ENCODE peak calls at places on chromosomes 4 and X, in seven cellular contexts. O is PC-9, M is pancreas, K is astrocyte, G is colonic mucosa, Y is AG09309, Z is psoas muscle. B is an unnamed sample.

GRCh38 chr4:2672700-2673099 is 83.4 kb downstream of the TNIP2 start:
- DNase-seq in O (no peak), M (no peak), K (no peak), G (no peak), Y (no peak), Z (no peak), B (no peak)

GRCh38 chr4:88110826-88111225 is 47.6 kb downstream of the ABCG2 start:
- DNase-seq in O (no peak), M (no peak), K (peak; percentile 13), G (no peak), Y (no peak), Z (no peak), B (no peak)

GRCh38 chr4:2295535-2296442 is 33.9 kb upstream of the MXD4 start:
- DNase-seq in O (no peak), M (no peak), K (no peak), G (no peak), Y (no peak), Z (no peak), B (no peak)

GRCh38 chr4:7166981-7167700 is 25.2 kb upstream of the SORCS2 start:
- DNase-seq in O (no peak), M (peak; percentile 63), K (no peak), G (no peak), Y (no peak), Z (peak; percentile 38), B (no peak)

GRCh38 chrX:14832151-14832550 is 40.7 kb downstream of the FANCB start:
- DNase-seq in O (no peak), M (no peak), K (peak; percentile 62), G (no peak), Y (no peak), Z (no peak), B (peak; percentile 54)

GRCh38 chrX:130754353-130754752 is 148.7 kb downstream of the ENOX2 start:
- DNase-seq in O (no peak), M (no peak), K (no peak), G (no peak), Y (no peak), Z (no peak), B (no peak)

GRCh38 chrX:23634181-23634580 is 33.1 kb upstream of the PRDX4 start:
- DNase-seq in O (no peak), M (no peak), K (no peak), G (no peak), Y (no peak), Z (no peak), B (no peak)

GRCh38 chrX:154046262-154046771 is 26.6 kb upstream of the IRAK1 start:
- DNase-seq in O (no peak), M (no peak), K (peak; percentile 86), G (no peak), Y (peak; percentile 58), Z (no peak), B (peak; percentile 87)

GRCh38 chrX:149495573-149496071 is 9.5 kb downstream of the IDS start:
- DNase-seq in O (peak; percentile 85), M (no peak), K (peak; percentile 83), G (no peak), Y (peak; percentile 39), Z (no peak), B (peak; percentile 79)

GRCh38 chr4:29853843-29854242 is 866.3 kb upstream of the PCDH7 start:
- DNase-seq in O (no peak), M (no peak), K (no peak), G (no peak), Y (no peak), Z (no peak), B (no peak)

GRCh38 chr4:185304944-185305690 is 90.6 kb downstream of the LRP2BP start:
- DNase-seq in O (no peak), M (no peak), K (no peak), G (no peak), Y (no peak), Z (no peak), B (no peak)

GRCh38 chr4:104451573-104451972 is 43.1 kb downstream of the CXXC4 start:
- DNase-seq in O (no peak), M (no peak), K (peak; percentile 3), G (no peak), Y (no peak), Z (no peak), B (no peak)
- TF ChIP-seq CTCF in O (no peak), M (no peak), K (peak; percentile 29), G (no peak), Y (no peak), Z (peak; percentile 14), B (no peak)

DNA sequence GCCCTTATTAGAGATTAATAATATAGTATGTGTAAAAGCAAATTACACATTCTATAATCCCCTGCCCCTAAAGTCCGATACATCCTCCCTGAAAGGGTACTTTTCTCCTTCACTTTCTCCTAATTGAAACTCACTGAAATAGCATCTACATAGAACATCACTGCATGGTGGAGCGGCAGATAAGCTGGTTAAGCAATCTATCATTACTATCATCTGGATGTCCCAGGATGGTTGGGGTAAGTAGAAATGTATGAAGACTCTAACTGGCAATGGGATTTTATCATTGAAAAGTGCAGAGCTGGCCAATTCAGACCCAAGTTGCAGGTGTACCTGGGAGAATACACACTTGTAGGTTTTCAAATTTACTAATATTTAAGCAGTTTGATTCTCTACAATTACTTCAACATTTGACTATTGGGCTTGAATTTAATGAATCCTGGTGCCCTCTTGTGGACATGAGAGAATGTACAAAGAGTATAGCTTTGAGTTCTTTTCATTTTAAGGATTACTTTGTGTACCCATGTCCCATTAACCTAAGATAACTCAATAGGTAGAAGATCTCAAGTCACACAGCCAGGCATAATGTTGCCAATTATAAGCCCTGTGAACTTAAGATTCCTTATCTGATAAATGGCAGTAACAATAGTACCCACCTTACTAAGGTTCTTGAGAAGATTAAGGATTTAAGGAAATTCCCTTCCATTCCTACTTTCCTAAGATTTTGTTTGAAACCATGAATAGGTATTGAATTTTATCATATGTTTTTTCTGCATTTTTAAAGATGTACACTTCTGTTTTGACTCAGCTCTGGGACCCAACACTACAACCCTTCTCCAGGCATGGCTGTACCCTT is 69.8 kb downstream of the SHROOM3 start:
- DNase-seq in O (no peak), M (no peak), K (peak; percentile 40), G (no peak), Y (peak; percentile 25), Z (no peak), B (peak; percentile 60)
- H3K4me3 ChIP-seq in O (no peak overlapping the region), M (no peak overlapping the region), K (no peak overlapping the region), G (no peak overlapping the region), Y (no peak overlapping the region), Z (no peak overlapping the region), B (no peak overlapping the region)

GRCh38 chr4:56909083-56909981 is 1.6 kb downstream of the REST start:
- DNase-seq in O (peak; percentile 21), M (peak; percentile 79), K (peak; percentile 48), G (no peak), Y (no peak), Z (peak; percentile 73), B (peak; percentile 56)
- TF ChIP-seq CTCF in O (no peak), M (no peak), K (no peak), G (no peak), Y (no peak), Z (no peak), B (no peak)

GRCh38 chrX:74246524-74246923 is 57.5 kb upstream of the ZCCHC13 start:
- DNase-seq in O (no peak), M (no peak), K (no peak), G (no peak), Y (no peak), Z (no peak), B (peak; percentile 32)

GRCh38 chrX:74251006-74251930 is 52.7 kb upstream of the ZCCHC13 start:
- DNase-seq in O (peak; percentile 10), M (no peak), K (peak; percentile 56), G (peak; percentile 61), Y (peak; percentile 55), Z (no peak), B (peak; percentile 87)

GRCh38 chrX:74248889-74249288 is 55.1 kb upstream of the ZCCHC13 start:
- DNase-seq in O (peak; percentile 17), M (no peak), K (no peak), G (peak; percentile 48), Y (no peak), Z (no peak), B (peak; percentile 8)

GRCh38 chrX:74250574-74250973 is 53.4 kb upstream of the ZCCHC13 start:
- DNase-seq in O (no peak), M (no peak), K (no peak), G (no peak), Y (no peak), Z (no peak), B (no peak)

GRCh38 chrX:74249963-74250362 is 54.0 kb upstream of the ZCCHC13 start:
- DNase-seq in O (no peak), M (no peak), K (no peak), G (peak; percentile 20), Y (no peak), Z (no peak), B (no peak)
- H3K4me3 ChIP-seq in O (no peak overlapping the region), M (no peak overlapping the region), K (no peak overlapping the region), G (no peak overlapping the region), Y (no peak overlapping the region), Z (no peak overlapping the region), B (no peak overlapping the region)

DNA sequence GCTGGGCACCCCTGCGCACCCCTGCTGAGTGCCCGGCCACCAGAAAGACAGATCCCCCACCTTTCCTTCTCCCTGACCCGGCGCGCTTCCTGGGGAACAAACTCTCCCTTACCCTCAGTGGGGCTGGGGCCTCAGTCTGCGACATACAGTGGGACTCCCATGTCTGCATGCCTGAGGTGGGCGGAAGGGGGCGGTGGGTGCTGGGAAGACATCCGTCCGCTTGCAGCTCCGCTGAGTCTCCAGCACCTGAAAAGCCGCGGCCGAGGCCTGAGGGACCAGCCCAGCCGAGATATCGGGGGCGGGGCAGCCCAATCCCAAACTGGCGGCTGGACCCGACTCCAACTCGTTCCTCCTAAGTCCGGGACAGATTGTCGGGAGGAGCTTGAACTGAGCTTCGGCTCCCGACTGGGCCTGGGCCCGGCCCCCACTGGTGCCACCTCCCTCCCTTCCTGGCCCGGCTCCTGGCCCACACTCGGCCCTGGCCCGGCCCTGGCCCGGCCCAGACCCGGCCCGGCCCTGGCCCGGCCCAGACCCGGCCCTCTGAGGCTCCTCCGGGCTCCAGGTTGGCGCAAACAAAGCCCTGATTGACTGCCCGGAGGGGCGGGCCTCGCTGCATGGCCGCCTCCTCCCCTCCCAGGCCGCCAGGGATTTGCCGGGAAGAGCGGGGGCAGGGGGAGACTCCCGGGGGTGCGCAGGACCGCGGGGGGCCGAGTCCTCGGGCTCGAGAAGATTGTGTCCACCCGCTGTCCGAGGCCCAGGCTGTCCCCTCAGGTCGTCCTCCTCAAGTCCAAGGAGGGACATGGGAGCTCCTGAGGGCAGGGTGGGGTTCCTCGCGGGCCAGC is 878 bp upstream of the SLC16A2 start:
- DNase-seq in O (peak; percentile 1), M (peak; percentile 87), K (peak; percentile 54), G (peak; percentile 51), Y (peak; percentile 27), Z (peak; percentile 82), B (peak; percentile 76)
- TF ChIP-seq CTCF in O (no peak), M (no peak), K (no peak), G (no peak), Y (no peak), Z (no peak), B (no peak)

GRCh38 chrX:118231464-118231863 is 114.4 kb upstream of the WDR44 start:
- DNase-seq in O (no peak), M (no peak), K (peak; percentile 75), G (no peak), Y (no peak), Z (no peak), B (peak; percentile 5)
- H3K4me3 ChIP-seq in O (no peak overlapping the region), M (no peak overlapping the region), K (no peak overlapping the region), G (no peak overlapping the region), Y (no peak overlapping the region), Z (no peak overlapping the region), B (no peak overlapping the region)

DNA sequence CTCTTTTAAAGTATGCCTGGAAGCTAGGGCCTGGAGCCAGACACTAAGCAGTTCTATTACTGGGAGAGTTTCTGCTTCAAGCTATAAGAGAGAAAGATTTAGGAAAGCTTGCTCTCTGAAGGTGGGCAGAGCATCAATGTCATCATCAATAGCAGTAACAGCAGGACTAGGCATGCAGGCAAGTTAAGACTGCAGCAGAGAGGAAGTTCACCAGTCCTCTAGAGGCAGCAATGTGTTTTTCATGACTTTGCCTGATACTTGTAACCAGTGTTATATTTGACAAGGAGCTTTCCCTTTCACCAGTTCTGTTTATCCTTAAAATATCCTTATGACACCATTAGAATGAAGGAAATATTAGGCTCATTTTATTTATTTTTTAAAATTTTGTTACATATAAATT is 237.9 kb downstream of the KCTD8 start:
- DNase-seq in O (no peak), M (no peak), K (no peak), G (no peak), Y (no peak), Z (no peak), B (no peak)
- TF ChIP-seq CTCF in O (no peak), M (no peak), K (no peak), G (no peak), Y (no peak), Z (no peak), B (no peak)